ENCODE peak calls at places on chromosomes 12 and 14, in seven cellular contexts. V is GM12864, U is mesothelial cell of epicardium, Z is endothelial cell, T is ovary, O is adrenal gland, R is WTC11. Q is an unnamed sample.

GRCh38 chr12:98464155-98464554 is 51.2 kb upstream of the TMPO start:
- DNase-seq in U (no peak), R (no peak), V (no peak), T (no peak), O (no peak), Z (no peak), Q (no peak)

GRCh38 chr12:13193403-13194100 is 3.0 kb upstream of the EMP1 start:
- DNase-seq in T (peak), O (no peak), Z (no peak), V (no peak), R (no peak), U (no peak), Q (no peak)

GRCh38 chr12:56128669-56129209 is 672 bp downstream of the ESYT1 start:
- DNase-seq in T (peak), V (no peak), U (no peak), Z (no peak), R (no peak), O (no peak), Q (peak)

GRCh38 chr12:6394398-6394797 is 10.4 kb downstream of the LTBR start:
- DNase-seq in O (no peak), R (no peak), U (no peak), Z (no peak), V (no peak), T (no peak), Q (no peak)

GRCh38 chr12:66052988-66053615 is 77.4 kb downstream of the LLPH start:
- DNase-seq in R (no peak), T (no peak), Z (no peak), O (no peak), V (no peak), U (no peak), Q (no peak)

GRCh38 chr14:97848351-97848980 is 1051.3 kb downstream of the VRK1 start:
- DNase-seq in V (no peak), Z (no peak), T (no peak), U (no peak), O (no peak), R (no peak), Q (no peak)

GRCh38 chr14:68552597-68552996 is 240.3 kb downstream of the ZFP36L1 start:
- DNase-seq in V (no peak), Z (no peak), U (no peak), T (no peak), R (no peak), O (peak), Q (no peak)

GRCh38 chr12:45338272-45338671 is 122.4 kb downstream of the ANO6 start:
- DNase-seq in V (no peak), Z (no peak), T (no peak), R (no peak), O (no peak), U (no peak), Q (no peak)

GRCh38 chr12:11202811-11203210 is 16.1 kb upstream of the TAS2R42 start:
- DNase-seq in V (no peak), U (no peak), R (no peak), T (no peak), Z (no peak), O (no peak), Q (no peak)

GRCh38 chr12:1878695-1879094 is 39.8 kb downstream of the CACNA2D4 start:
- DNase-seq in Z (no peak), V (no peak), O (no peak), T (no peak), U (no peak), R (no peak), Q (no peak)

GRCh38 chr14:32366256-32366655 is 37.2 kb downstream of the AKAP6 start:
- DNase-seq in V (no peak), T (no peak), Z (no peak), O (no peak), R (no peak), U (no peak), Q (no peak)

GRCh38 chr14:77007975-77008421 is 20.5 kb downstream of the IRF2BPL start:
- DNase-seq in Z (no peak), T (no peak), R (no peak), U (no peak), V (no peak), O (peak), Q (no peak)

GRCh38 chr12:6946033-6946919 is 2.5 kb downstream of the C12orf57 start:
- DNase-seq in U (peak), Z (peak), V (no peak), T (no peak), R (peak), O (peak), Q (no peak)

GRCh38 chr12:109764123-109764522 is 50.5 kb downstream of the FAM222A start:
- DNase-seq in O (peak), R (no peak), U (no peak), V (no peak), Z (no peak), T (peak), Q (peak)

GRCh38 chr12:31874961-31875608 is 84.1 kb upstream of the RESF1 start:
- DNase-seq in U (no peak), R (no peak), O (peak), Z (peak), V (peak), T (peak), Q (no peak)

GRCh38 chr14:31206536-31207286 is 882 bp downstream of the HECTD1 start:
- DNase-seq in U (peak), Z (peak), O (peak), R (peak), T (peak), V (peak), Q (peak)

GRCh38 chr12:91978143-91978542 is 167.5 kb downstream of the BTG1 start:
- DNase-seq in R (no peak), O (no peak), Z (no peak), V (no peak), T (no peak), U (no peak), Q (no peak)

GRCh38 chr12:12032771-12033588 is 37.8 kb upstream of the BCL2L14 start:
- DNase-seq in T (peak), R (peak), U (peak), O (peak), V (peak), Z (peak), Q (peak)

GRCh38 chr12:1579626-1580025 is 14.8 kb downstream of the FBXL14 start:
- DNase-seq in V (no peak), Z (no peak), U (no peak), O (no peak), T (no peak), R (no peak), Q (no peak)

GRCh38 chr14:26765768-26766550 is 168.1 kb upstream of the NOVA1 start:
- DNase-seq in U (no peak), Z (no peak), O (no peak), V (no peak), R (no peak), T (peak), Q (no peak)

GRCh38 chr14:106844608-106845285 is 1318.4 kb downstream of the TMEM121 start:
- DNase-seq in V (no peak), T (peak), O (peak), R (no peak), Z (no peak), U (no peak), Q (no peak)

GRCh38 chr12:12349711-12350665 is at the start of gene MANSC1:
- DNase-seq in O (peak), R (peak), T (peak), U (peak), Z (peak), V (no peak), Q (peak)

GRCh38 chr14:71586131-71586893 is 345.9 kb upstream of the RGS6 start:
- DNase-seq in U (no peak), O (peak), V (no peak), Z (no peak), T (peak), R (no peak), Q (no peak)

GRCh38 chr14:24092960-24093900 is 881 bp upstream of the PCK2 start:
- DNase-seq in Z (no peak), T (no peak), O (no peak), R (no peak), U (no peak), V (no peak), Q (no peak)

GRCh38 chr12:90909069-90909676 is 45.8 kb downstream of the CCER1 start:
- DNase-seq in R (peak), Z (peak), O (peak), U (peak), V (no peak), T (no peak), Q (no peak)

GRCh38 chr14:35337557-35338255 is 45.5 kb downstream of the PSMA6 start:
- DNase-seq in T (no peak), O (peak), V (no peak), Z (no peak), U (no peak), R (peak), Q (no peak)

GRCh38 chr12:124599074-124599999 is 31.9 kb upstream of the NCOR2 start:
- DNase-seq in V (no peak), O (no peak), Z (no peak), R (no peak), U (no peak), T (no peak), Q (no peak)

GRCh38 chr14:49051328-49052060 is 534.7 kb downstream of the RPS29 start:
- DNase-seq in R (no peak), V (no peak), Z (no peak), U (no peak), T (no peak), O (no peak), Q (no peak)

GRCh38 chr12:71594214-71594948 is 69.3 kb downstream of the ZFC3H1 start:
- DNase-seq in U (no peak), O (no peak), Z (no peak), T (no peak), V (no peak), R (no peak), Q (peak)

GRCh38 chr14:50920482-50921225 is 23.6 kb downstream of the PYGL start:
- DNase-seq in R (no peak), Z (no peak), U (no peak), O (no peak), T (no peak), V (no peak), Q (no peak)